ENCODE peak calls at places on chromosome 6, in seven cellular contexts. P is nephron progenitor cell, V is fibroblast of mammary gland, W is A549, Y is fibroblast of lung, O is HL-60, C is GM20000. J is an unnamed sample.

GRCh38 chr6:43790031-43790430 is 20.0 kb downstream of the VEGFA start:
- DNase-seq in P (no peak), V (peak; percentile 83), W (no peak), Y (peak; percentile 60), O (peak; percentile 96), C (no peak), J (no peak)

GRCh38 chr6:33057222-33058150 is 16.0 kb downstream of the HLA-DPA1 start:
- DNase-seq in P (no peak), V (no peak), W (no peak), Y (no peak), O (no peak), C (no peak), J (no peak)

GRCh38 chr6:83853968-83854501 is 875 bp downstream of the RIPPLY2 start:
- DNase-seq in P (no peak), V (no peak), W (no peak), Y (no peak), O (no peak), C (no peak), J (no peak)

GRCh38 chr6:148343383-148343782 is 745 bp downstream of the SASH1 start:
- DNase-seq in P (no peak), V (no peak), W (no peak), Y (no peak), O (no peak), C (no peak), J (no peak)

GRCh38 chr6:22271044-22271443 is 25.8 kb downstream of the PRL start:
- DNase-seq in P (no peak), V (no peak), W (no peak), Y (peak; percentile 31), O (no peak), C (peak; percentile 50), J (peak; percentile 43)

GRCh38 chr6:73672290-73672689 is 18.5 kb upstream of the SLC17A5 start:
- DNase-seq in P (no peak), V (no peak), W (no peak), Y (no peak), O (peak; percentile 60), C (no peak), J (no peak)

GRCh38 chr6:40672118-40672517 is 85.0 kb upstream of the LRFN2 start:
- DNase-seq in P (no peak), V (no peak), W (no peak), Y (no peak), O (no peak), C (no peak), J (no peak)

GRCh38 chr6:167847936-167848335 is 21.2 kb downstream of the AFDN start:
- DNase-seq in P (no peak), V (no peak), W (no peak), Y (no peak), O (no peak), C (no peak), J (no peak)

GRCh38 chr6:154931741-154932424 is 63.2 kb upstream of the TIAM2 start:
- DNase-seq in P (no peak), V (peak; percentile 82), W (no peak), Y (peak; percentile 59), O (no peak), C (no peak), J (no peak)

GRCh38 chr6:129686941-129687627 is 22.9 kb downstream of the ARHGAP18 start:
- DNase-seq in P (no peak), V (peak; percentile 48), W (no peak), Y (no peak), O (peak; percentile 88), C (peak; percentile 28), J (peak; percentile 19)

DNA sequence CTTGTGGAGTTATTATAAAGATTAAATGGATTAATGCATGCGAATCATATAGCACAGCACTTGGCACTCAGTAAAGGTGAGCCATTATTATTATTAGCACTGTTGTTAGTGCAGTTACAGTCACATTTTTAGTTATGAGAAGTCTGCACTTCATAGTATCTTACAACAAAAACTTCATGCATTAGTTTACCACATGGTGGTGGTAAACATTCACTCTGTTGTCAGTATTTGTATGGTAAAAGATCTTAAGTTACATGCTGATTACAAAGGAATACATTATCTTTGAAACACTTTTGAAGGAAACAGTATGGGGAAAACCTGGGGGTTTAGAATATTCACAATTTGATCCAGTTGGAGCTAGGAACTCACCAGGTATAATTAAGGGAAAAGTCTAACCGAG is 20.8 kb downstream of the TMEM14A start:
- DNase-seq in P (no peak), V (peak; percentile 27), W (no peak), Y (peak; percentile 15), O (no peak), C (no peak), J (no peak)
- TF ChIP-seq CTCF in P (no peak), V (no peak), W (peak; percentile 8), Y (no peak), O (no peak), C (no peak), J (no peak)

GRCh38 chr6:1686117-1687098 is 76.7 kb downstream of the FOXC1 start:
- DNase-seq in P (no peak), V (peak; percentile 94), W (no peak), Y (peak; percentile 93), O (no peak), C (no peak), J (no peak)
- TF ChIP-seq CTCF in P (peak; percentile 12), V (peak; percentile 38), W (peak; percentile 15), Y (peak; percentile 30), O (no peak), C (no peak), J (no peak)

DNA sequence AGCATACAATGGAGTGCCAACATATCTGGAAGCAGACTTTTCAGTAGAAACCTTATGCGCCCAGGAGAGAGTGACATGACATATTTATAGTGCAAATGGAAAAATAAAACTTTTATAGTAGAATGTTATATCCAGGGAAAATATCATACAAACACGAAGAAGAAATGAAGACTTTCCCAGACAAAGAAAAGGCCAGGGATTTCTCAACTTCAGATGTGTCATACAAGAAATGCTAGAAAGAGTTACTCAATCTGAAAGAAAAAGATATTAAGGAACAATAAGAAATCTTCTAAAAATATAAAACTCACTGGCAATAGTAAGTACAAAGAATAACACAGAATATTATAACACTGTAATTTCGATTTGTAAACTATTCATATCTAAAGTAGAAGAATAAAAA is 1269.3 kb downstream of the GRIK2 start:
- DNase-seq in P (no peak), V (no peak), W (no peak), Y (peak; percentile 3), O (no peak), C (no peak), J (no peak)
- TF ChIP-seq CTCF in P (no peak), V (no peak), W (no peak), Y (no peak), O (no peak), C (no peak), J (no peak)

DNA sequence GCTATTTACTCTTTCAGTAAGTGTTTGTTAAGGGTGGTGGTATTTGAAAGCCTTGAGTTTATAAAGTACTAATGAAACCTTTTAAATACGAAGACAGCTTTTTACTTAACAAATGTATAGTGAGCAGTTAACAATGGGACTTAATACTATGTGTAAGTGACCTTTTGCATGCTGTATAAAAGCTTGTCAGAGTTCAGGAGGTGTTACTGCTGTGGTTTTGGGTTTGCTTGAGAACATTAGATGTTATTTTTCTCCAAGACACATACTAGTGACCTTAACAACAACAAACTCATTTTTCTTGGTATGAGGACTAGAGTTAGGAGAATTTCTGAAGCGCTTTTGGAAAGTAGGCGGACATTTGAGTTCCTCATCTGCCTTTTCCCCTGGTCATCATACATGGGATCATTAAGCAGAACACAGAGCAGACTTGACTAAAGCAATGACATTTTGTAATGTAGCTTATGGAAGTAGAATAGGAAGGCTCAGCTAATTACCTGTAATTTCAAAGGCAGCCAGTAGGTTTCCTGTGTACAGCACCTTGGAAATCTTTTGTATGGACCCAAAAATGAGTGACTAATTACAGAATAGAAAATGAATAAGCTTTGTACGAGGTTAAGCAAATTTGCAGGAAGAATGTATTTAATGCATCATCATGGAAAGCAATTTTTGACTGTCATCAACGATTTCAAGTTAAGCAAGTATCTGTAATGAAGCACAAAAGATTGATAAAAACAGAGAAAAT is 14.1 kb downstream of the CDYL start:
- DNase-seq in P (no peak), V (no peak), W (no peak), Y (no peak), O (no peak), C (no peak), J (no peak)
- TF ChIP-seq CTCF in P (no peak), V (peak; percentile 19), W (no peak), Y (no peak), O (no peak), C (peak; percentile 4), J (no peak)

GRCh38 chr6:10713962-10714361 is 8.9 kb upstream of the TMEM14C start:
- DNase-seq in P (no peak), V (no peak), W (no peak), Y (no peak), O (no peak), C (no peak), J (no peak)
- TF ChIP-seq CTCF in P (no peak), V (no peak), W (no peak), Y (no peak), O (no peak), C (no peak), J (no peak)

J was measured in GM13977.